ENCODE peak calls at places on chromosomes 6 and 20, in ten cellular contexts. M, X, U, Z, T, J, F, I, R and E are unnamed samples.

GRCh38 chr20:33419140-33419974 is 18.0 kb upstream of the CDK5RAP1 start:
- DNase-seq in M (no peak), X (no peak), U (no peak), Z (no peak), T (no peak), J (no peak), F (no peak), I (peak; percentile 45), R (peak; percentile 75), E (no peak)

GRCh38 chr6:105301072-105301503 is 101.8 kb downstream of the PREP start:
- DNase-seq in M (no peak), X (no peak), U (no peak), Z (no peak), T (no peak), J (no peak), F (no peak), I (no peak), R (peak; percentile 49), E (no peak)

GRCh38 chr20:51171141-51171540 is 148.2 kb upstream of the KCNG1 start:
- DNase-seq in M (no peak), X (no peak), U (no peak), Z (no peak), T (no peak), J (no peak), F (no peak), I (no peak), R (no peak), E (no peak)

GRCh38 chr20:54005524-54005923 is 64.9 kb downstream of the BCAS1 start:
- DNase-seq in M (no peak), X (no peak), U (no peak), Z (no peak), T (no peak), J (no peak), F (no peak), I (no peak), R (no peak), E (no peak)

GRCh38 chr6:159044899-159045727 is at the start of gene TAGAP:
- DNase-seq in M (peak; percentile 86), X (peak; percentile 38), U (peak; percentile 35), Z (peak; percentile 34), T (peak; percentile 74), J (peak; percentile 18), F (peak; percentile 54), I (peak; percentile 50), R (no peak), E (no peak)

GRCh38 chr20:3681931-3682820 is at the start of gene ADAM33:
- DNase-seq in M (no peak), X (peak; percentile 52), U (peak; percentile 39), Z (no peak), T (no peak), J (no peak), F (no peak), I (peak; percentile 84), R (no peak), E (no peak)

GRCh38 chr6:45049188-45049843 is 278.8 kb upstream of the RUNX2 start:
- DNase-seq in M (no peak), X (peak; percentile 30), U (peak; percentile 73), Z (no peak), T (no peak), J (no peak), F (no peak), I (no peak), R (peak; percentile 14), E (no peak)

GRCh38 chr20:37408202-37408929 is 62.4 kb downstream of the SRC start:
- DNase-seq in M (no peak), X (no peak), U (no peak), Z (no peak), T (no peak), J (no peak), F (no peak), I (no peak), R (no peak), E (no peak)

GRCh38 chr6:67736816-67737215 is 898.3 kb upstream of the ADGRB3 start:
- DNase-seq in M (no peak), X (no peak), U (peak; percentile 11), Z (no peak), T (no peak), J (no peak), F (no peak), I (no peak), R (peak; percentile 64), E (no peak)

GRCh38 chr20:23658989-23659609 is 21.3 kb upstream of the CST3 start:
- DNase-seq in M (no peak), X (no peak), U (no peak), Z (no peak), T (no peak), J (no peak), F (no peak), I (no peak), R (no peak), E (no peak)

GRCh38 chr6:38176797-38177751 is 357.5 kb downstream of the ZFAND3 start:
- DNase-seq in M (no peak), X (no peak), U (no peak), Z (no peak), T (no peak), J (no peak), F (no peak), I (no peak), R (no peak), E (no peak)

GRCh38 chr6:126040394-126040793 is 54.1 kb downstream of the TRMT11 start:
- DNase-seq in M (no peak), X (no peak), U (no peak), Z (no peak), T (no peak), J (no peak), F (no peak), I (no peak), R (no peak), E (no peak)

GRCh38 chr6:105836379-105836778 is 249.8 kb upstream of the PRDM1 start:
- DNase-seq in M (no peak), X (no peak), U (no peak), Z (no peak), T (no peak), J (no peak), F (no peak), I (no peak), R (no peak), E (no peak)

GRCh38 chr20:22686097-22686496 is 101.7 kb upstream of the FOXA2 start:
- DNase-seq in M (no peak), X (peak; percentile 50), U (peak; percentile 36), Z (peak; percentile 42), T (no peak), J (peak; percentile 31), F (no peak), I (peak; percentile 24), R (peak; percentile 35), E (peak; percentile 43)

GRCh38 chr6:159760602-159761057 is 1.2 kb upstream of the ACAT2 start:
- DNase-seq in M (no peak), X (peak; percentile 95), U (peak; percentile 87), Z (no peak), T (no peak), J (no peak), F (no peak), I (no peak), R (peak; percentile 87), E (peak; percentile 54)

GRCh38 chr6:158772851-158773371 is 46.3 kb downstream of the EZR start:
- DNase-seq in M (no peak), X (peak; percentile 31), U (peak; percentile 37), Z (no peak), T (no peak), J (no peak), F (no peak), I (no peak), R (peak; percentile 13), E (no peak)